ENCODE peak calls at places on chromosomes 2 and 18, in five cellular contexts. J, V, C, D and O are unnamed samples.

GRCh38 chr2:224041554-224041953 is 2.5 kb upstream of the SERPINE2 start:
- DNase-seq in J (no peak), V (no peak), C (no peak), D (no peak), O (no peak)

GRCh38 chr2:96251721-96252292 is 14.0 kb downstream of the TMEM127 start:
- DNase-seq in V (peak), D (no peak), C (no peak), J (peak), O (no peak)

GRCh38 chr2:140604788-140605187 is 1526.0 kb downstream of the LRP1B start:
- DNase-seq in J (no peak), D (no peak), V (no peak), C (no peak), O (no peak)

GRCh38 chr2:65382776-65383357 is 49.5 kb downstream of the SPRED2 start:
- DNase-seq in D (peak), J (peak), C (peak), V (peak), O (peak)

GRCh38 chr2:171386627-171387026 is 47.2 kb downstream of the METTL8 start:
- DNase-seq in V (no peak), J (no peak), D (no peak), C (no peak), O (no peak)

GRCh38 chr2:162123806-162124758 is 28.0 kb downstream of the GCG start:
- DNase-seq in J (peak), V (no peak), C (peak), D (peak), O (no peak)

GRCh38 chr2:20627712-20628380 is 23.1 kb downstream of the HS1BP3 start:
- DNase-seq in J (no peak), D (no peak), C (no peak), V (no peak), O (no peak)

GRCh38 chr2:44358498-44358897 is 2.8 kb downstream of the PREPL start:
- DNase-seq in J (peak), V (no peak), C (no peak), D (peak), O (no peak)

GRCh38 chr18:41312241-41312590 is 642.8 kb upstream of the PIK3C3 start:
- DNase-seq in J (no peak), V (no peak), D (no peak), C (no peak), O (no peak)

GRCh38 chr2:146489386-146489785 is 1355.4 kb upstream of the ACVR2A start:
- DNase-seq in D (peak), J (no peak), V (no peak), C (no peak), O (no peak)

GRCh38 chr2:238097201-238097987 is 2.7 kb upstream of the ESPNL start:
- DNase-seq in C (no peak), D (no peak), V (no peak), J (no peak), O (no peak)

GRCh38 chr2:196439760-196440159 is 199.8 kb upstream of the CCDC150 start:
- DNase-seq in D (no peak), V (no peak), C (no peak), J (no peak), O (no peak)

GRCh38 chr18:2590303-2590702 is 18.9 kb downstream of the NDC80 start:
- DNase-seq in V (no peak), D (no peak), J (no peak), C (no peak), O (no peak)

GRCh38 chr2:180707867-180708205 is 272.6 kb upstream of the UBE2E3 start:
- DNase-seq in J (peak), D (peak), C (peak), V (peak), O (peak)